ENCODE peak calls at places on chromosomes 7 and 10, in four cellular contexts. N is HAP-1, M is right cardiac atrium, Y is esophagus squamous epithelium. F is an unnamed sample. For H3K4me1, the result is how much of the 10 kb centered on the place peaks cover.

GRCh38 chr10:5284311-5285057 is 80.3 kb upstream of the UCN3 start:
- DNase-seq in N (no peak), M (no peak), Y (no peak), F (no peak)

GRCh38 chr7:2063562-2064360 is 169.0 kb downstream of the MAD1L1 start:
- DNase-seq in Y (no peak), M (peak), N (no peak), F (no peak)

GRCh38 chr10:25766687-25767221 is 167.3 kb upstream of the MYO3A start:
- DNase-seq in M (no peak), N (no peak), Y (no peak), F (no peak)

GRCh38 chr7:83466187-83466923 is 182.6 kb downstream of the SEMA3E start:
- DNase-seq in M (no peak), N (no peak), Y (no peak), F (no peak)

GRCh38 chr7:95922191-95922590 is 149.8 kb downstream of the DYNC1I1 start:
- DNase-seq in N (no peak), M (no peak), Y (no peak), F (no peak)

GRCh38 chr10:131882590-131883451 is 18.0 kb upstream of the PPP2R2D start:
- DNase-seq in M (no peak), N (no peak), Y (no peak), F (no peak)

GRCh38 chr7:155277385-155277994 is 20.2 kb upstream of the INSIG1 start:
- DNase-seq in M (no peak), Y (no peak), N (no peak), F (no peak)

GRCh38 chr7:138064856-138065357 is 11.4 kb upstream of the AKR1D1 start:
- DNase-seq in M (no peak), N (no peak), Y (no peak), F (no peak)

GRCh38 chr7:105006367-105007139 is 7.5 kb upstream of the KMT2E start:
- DNase-seq in M (no peak), N (no peak), Y (no peak), F (no peak)

GRCh38 chr7:69732203-69732602 is 133.9 kb downstream of the AUTS2 start:
- DNase-seq in M (no peak), N (no peak), Y (no peak), F (no peak)

GRCh38 chr7:11492307-11492706 is 339.7 kb downstream of the THSD7A start:
- DNase-seq in N (no peak), M (no peak), Y (no peak), F (no peak)

GRCh38 chr7:31104361-31105255 is 52.5 kb downstream of the ADCYAP1R1 start:
- DNase-seq in N (no peak), Y (no peak), M (no peak), F (no peak)

GRCh38 chr10:72308320-72308987 is 34.7 kb downstream of the DDIT4 start:
- DNase-seq in Y (no peak), N (no peak), M (peak), F (peak)
- H3K4me1 ChIP-seq in Y (under half), N (under half), M (under half), F (under half)

DNA sequence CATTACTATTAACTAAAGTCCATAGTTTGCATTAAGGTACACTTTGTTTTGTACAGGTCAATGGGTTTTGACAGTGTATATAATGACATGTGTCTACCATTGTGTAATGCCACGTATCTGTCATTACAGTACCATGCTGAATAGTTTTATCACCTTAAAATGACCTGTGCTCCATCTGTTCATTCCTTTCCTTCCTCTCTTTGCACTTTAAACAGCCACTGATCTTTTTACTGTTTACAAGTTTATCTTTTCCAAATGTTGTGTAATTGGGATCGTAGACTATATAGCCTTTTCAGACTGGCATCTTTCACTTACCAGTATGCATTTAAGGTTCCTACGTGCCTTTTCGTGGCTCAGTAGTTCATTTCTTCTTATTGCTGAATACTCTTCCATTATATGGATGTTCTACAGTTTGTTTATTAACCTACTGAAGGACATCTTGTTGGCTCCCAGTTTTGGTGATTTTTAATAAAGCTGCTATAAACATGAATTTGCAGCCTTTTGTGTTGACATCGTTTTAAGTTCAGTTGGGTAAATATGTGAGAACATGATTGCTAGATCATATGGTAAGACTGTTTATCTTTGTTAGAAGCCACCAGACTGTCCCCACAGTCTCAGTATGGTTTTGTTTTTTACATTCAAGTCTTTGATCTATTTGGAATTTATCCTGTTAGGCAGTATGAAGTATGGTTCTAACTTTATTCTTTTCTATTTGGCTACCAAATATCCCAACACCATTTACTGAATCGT is 24.7 kb downstream of the STAM start:
- DNase-seq in Y (no peak), M (no peak), N (no peak), F (no peak)
- H3K4me1 ChIP-seq in Y (under half), M (under half), N (under half), F (half or more)

DNA sequence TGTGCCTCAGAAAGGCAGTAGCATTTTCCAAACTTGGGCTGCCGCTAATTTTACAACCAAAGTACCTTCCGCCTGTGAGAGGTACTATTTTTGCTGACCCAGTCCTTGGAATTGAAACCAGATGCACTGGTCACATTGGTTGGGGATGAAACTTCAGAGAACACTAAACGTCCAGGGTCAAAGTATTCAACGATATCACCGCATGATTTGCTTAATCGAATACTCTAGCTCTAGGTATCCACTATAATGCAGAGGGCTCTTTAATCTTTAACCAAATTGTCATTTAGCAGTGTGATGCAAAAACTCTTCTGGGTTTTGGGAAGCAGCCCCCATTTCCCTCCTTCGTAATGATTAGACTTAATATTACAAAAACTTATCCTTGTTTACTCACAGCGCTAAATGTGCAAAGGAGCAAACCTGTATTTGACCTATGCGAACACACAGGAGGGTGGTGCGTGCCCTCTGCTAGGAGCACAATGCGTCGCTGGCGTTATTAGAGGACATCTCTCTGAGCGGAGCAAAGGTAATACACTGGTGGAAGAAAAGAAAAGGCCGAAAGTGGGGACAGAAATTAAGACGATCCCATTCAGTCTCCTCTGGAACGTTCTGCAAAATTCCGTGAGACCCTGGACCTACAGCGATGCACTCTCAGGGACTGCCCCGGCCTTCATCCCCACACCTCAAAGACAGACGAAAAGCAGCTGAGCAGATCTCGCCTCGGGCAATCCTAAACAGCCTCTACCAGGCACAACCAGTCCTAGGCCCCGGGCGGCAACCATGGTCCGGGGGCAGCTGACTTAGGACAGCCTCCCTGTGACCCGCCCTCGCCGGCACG is 916 bp upstream of the EEPD1 start:
- DNase-seq in M (no peak), N (no peak), Y (no peak), F (no peak)
- H3K4me1 ChIP-seq in M (under half), N (under half), Y (under half), F (under half)

DNA sequence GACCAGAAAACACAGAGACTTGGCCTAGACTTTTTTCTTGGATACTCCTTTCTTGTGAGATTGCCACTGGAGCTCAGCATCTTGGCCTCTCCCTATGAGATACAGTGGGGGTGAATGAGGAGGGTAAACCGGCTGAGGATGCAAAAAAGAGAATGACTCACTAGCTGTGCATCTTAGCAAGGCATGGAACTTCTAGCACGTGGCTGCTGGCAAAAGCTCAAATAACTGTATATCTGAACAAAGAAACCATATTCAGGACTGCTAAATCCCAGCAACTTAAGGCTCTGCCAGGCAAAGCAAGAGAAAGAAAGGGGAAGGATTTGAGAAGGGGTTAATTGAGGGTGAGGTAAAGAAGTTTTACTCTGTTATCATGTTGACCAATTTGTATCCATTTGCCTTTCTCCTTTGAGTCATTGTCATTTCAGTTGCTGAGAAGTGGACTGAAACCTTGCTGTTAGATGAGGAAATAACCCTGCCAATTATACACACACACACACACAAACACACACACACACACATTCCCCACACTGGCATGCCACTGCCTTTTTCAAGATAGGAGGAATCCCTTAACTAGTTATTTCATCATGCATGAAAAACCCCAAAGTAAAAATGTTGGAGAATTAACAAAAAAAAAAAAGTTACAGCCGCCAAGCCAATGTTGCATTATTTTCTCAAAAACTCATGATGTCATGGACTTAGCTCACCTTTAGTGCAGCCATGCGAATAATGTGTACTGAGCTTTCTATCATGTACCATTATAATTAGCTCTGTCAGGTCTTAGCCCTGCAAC is 997.3 kb downstream of the LRMDA start:
- DNase-seq in N (no peak), Y (no peak), M (no peak), F (no peak)
- H3K4me1 ChIP-seq in N (under half), Y (under half), M (under half), F (half or more)

GRCh38 chr7:111883241-111883640 is 320.9 kb upstream of the IMMP2L start:
- DNase-seq in N (no peak), Y (no peak), M (no peak), F (no peak)
- H3K4me1 ChIP-seq in N (under half), Y (under half), M (under half), F (under half)

DNA sequence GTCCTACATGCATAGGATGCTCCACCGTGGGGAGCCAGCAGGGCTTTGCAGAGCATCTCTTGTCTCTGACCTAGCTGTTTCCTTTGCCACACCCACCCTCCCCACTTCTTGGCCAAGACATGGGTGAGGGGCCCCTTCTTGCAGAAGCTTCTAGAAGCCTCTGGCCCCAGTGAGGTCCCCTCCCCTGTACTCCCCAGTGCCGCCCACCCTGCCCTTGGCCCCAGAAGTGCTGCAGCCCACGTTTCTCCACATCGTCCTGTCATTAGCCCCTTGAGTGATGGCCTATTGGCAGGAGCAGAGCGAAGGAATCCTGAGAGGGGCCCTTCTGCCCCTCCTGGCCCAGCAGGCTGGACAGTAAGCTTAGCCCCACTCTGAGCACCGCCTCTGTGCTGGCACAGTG is 43.7 kb downstream of the ALOX5 start:
- DNase-seq in M (peak), Y (no peak), N (no peak), F (no peak)
- H3K4me1 ChIP-seq in M (under half), Y (under half), N (under half), F (under half)